ENCODE peak calls at places on chromosomes 5 and 9, in four cellular contexts. C is GM12878, K is K562, I is GM12891. B is an unnamed sample.

GRCh38 chr5:6750142-6750840 is 37.1 kb downstream of the TENT4A start:
- DNase-seq in C (no peak), K (no peak), I (no peak), B (no peak)

GRCh38 chr5:142508630-142509425 is 177.1 kb downstream of the FGF1 start:
- DNase-seq in C (no peak), K (peak), I (no peak), B (no peak)

GRCh38 chr5:139658928-139659667 is 10.9 kb downstream of the CXXC5 start:
- DNase-seq in C (no peak), K (no peak), I (no peak), B (no peak)

GRCh38 chr5:73748510-73749410 is 122.8 kb downstream of the ARHGEF28 start:
- DNase-seq in C (no peak), K (no peak), I (no peak), B (no peak)

GRCh38 chr5:72537166-72537565 is 30.0 kb upstream of the ZNF366 start:
- DNase-seq in C (no peak), K (no peak), I (no peak), B (no peak)

GRCh38 chr5:151449288-151449687 is 1.9 kb downstream of the SLC36A1 start:
- DNase-seq in C (no peak), K (no peak), I (no peak), B (no peak)

GRCh38 chr9:22645893-22646292 is 199.3 kb downstream of the DMRTA1 start:
- DNase-seq in C (no peak), K (no peak), I (no peak), B (no peak)

GRCh38 chr5:136130581-136130980 is 2.1 kb upstream of the SMAD5 start:
- DNase-seq in C (no peak), K (no peak), I (no peak), B (no peak)

GRCh38 chr5:106640511-106640910 is 1030.2 kb downstream of the EFNA5 start:
- DNase-seq in C (no peak), K (no peak), I (no peak), B (no peak)

GRCh38 chr9:86735772-86736458 is 211.4 kb downstream of the GAS1 start:
- DNase-seq in C (no peak), K (no peak), I (no peak), B (no peak)

DNA sequence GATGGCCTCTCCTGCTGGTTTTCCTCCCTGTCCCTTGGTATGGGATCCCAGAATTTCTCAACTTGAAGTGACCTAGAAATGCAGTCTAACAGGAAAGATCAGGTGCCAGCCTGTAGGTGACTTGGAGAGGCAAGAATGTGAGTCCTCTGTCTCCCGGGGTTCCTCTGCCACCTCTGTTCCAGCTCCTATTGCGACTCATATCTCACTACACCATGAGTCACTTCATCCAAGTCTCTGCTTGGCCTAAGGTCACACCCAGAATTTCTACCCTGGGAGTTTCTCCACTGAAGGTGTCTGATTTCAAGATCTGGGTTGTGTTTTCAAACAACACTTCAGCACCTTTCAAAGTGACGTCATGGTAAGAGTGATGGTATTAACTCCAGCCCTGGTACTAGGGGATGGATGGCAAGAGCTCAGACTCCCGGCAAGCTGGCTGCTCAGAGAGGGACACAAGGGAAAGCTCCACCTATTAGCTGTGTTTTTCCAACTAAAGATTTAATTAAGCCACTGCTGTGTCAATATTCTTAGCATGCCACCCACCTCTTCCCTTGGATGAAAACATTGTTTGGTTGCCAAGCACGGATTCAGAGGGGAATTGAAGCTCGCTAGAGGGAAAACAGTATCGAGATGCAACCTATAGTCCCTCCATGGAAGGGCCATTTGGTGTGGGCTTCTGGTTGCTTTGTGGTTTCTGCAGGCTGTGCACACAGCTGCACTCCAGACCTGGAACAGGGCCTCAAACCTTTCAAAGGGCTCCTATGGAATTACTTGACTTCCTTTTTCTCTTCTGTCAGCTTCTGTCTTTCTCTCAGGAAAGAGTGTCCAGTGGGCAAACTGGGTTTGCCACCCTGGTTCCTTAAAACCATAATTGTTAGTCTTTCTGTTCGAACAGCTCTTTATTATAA is 205.7 kb downstream of the GAS1 start:
- DNase-seq in C (no peak), K (no peak), I (no peak), B (no peak)
- TF ChIP-seq TAF1 in C (no peak), K (no peak), I (no peak), B (no peak)

GRCh38 chr9:35115680-35116538 is at the start of gene ATOSB:
- DNase-seq in C (peak), K (peak), I (peak), B (peak)
- TF ChIP-seq POLR2A in C (peak), K (peak), I (no peak), B (no peak)

GRCh38 chr5:20680718-20681302 is 692.8 kb upstream of the CDH18 start:
- DNase-seq in C (no peak), K (no peak), I (no peak), B (no peak)
- TF ChIP-seq TAF1 in C (no peak), K (no peak), I (no peak), B (no peak)

DNA sequence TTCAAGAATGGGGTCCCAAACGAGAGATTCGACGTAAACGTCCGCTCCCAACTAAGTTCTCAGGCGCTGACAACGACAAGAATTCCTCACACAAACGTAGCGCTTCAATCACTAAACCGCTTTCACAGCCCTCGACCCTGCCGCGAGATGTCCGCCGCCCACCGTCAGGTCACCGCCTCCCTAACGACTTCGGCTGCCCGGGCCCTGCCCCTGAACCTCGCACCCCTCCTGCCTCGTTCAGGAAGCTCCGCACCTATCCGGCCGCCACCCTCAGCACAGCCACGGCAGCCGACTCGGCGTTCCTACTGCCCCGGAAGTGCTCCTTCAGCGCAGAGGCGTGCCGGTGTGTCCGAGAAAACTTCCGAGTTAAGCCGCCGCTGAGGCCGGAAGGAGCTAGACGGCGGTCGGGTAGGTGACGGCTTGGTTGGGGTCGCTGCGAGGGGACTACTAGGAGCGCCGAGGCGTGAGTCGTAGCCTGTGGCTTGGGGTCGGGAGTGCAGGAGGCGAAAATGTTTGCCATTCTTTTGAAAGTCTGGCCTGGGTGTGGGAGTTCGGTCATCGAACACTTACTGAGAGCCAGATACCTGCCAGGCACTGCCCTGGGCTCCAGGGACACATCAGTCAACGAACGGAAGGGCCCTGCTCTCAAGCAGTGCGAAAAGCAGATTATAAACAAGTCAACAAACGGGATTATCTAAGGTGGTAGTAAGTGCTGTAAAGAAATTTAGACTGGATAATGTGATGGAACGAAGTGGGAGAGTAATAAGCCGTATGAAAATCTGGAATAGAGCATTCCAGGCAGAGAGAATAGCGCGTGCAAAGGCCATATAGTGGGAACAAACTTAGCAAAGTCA is at the start of the genes FAM114A2 and MFAP3:
- DNase-seq in C (peak), K (peak), I (peak), B (peak)
- TF ChIP-seq POLR2A in C (peak), K (peak), I (peak), B (peak)